ENCODE peak calls at places on chromosome 2, in six cellular contexts. J, S, K, N, Q and Y are unnamed samples.

GRCh38 chr2:204021290-204022081 is 84.9 kb downstream of the ICOS start:
- DNase-seq in J (no peak), S (no peak), K (peak; percentile 30), N (no peak), Q (no peak), Y (no peak)

GRCh38 chr2:77101796-77102452 is 420.3 kb downstream of the LRRTM4 start:
- DNase-seq in J (peak; percentile 51), S (no peak), K (no peak), N (no peak), Q (no peak), Y (no peak)

GRCh38 chr2:148970393-148970792 is 68.1 kb upstream of the LYPD6B start:
- DNase-seq in J (no peak), S (no peak), K (no peak), N (no peak), Q (no peak), Y (no peak)

GRCh38 chr2:118003396-118003824 is 10.5 kb downstream of the CCDC93 start:
- DNase-seq in J (peak; percentile 87), S (peak; percentile 16), K (peak; percentile 72), N (peak; percentile 46), Q (peak; percentile 82), Y (no peak)

GRCh38 chr2:72959995-72960981 is 43.0 kb downstream of the EMX1 start:
- DNase-seq in J (no peak), S (no peak), K (no peak), N (no peak), Q (no peak), Y (no peak)

GRCh38 chr2:112686348-112687217 is 34.2 kb upstream of the NT5DC4 start:
- DNase-seq in J (no peak), S (no peak), K (no peak), N (no peak), Q (peak; percentile 73), Y (no peak)

GRCh38 chr2:133780099-133780996 is 212.1 kb upstream of the NCKAP5 start:
- DNase-seq in J (peak; percentile 85), S (no peak), K (peak; percentile 71), N (peak; percentile 53), Q (peak; percentile 56), Y (peak; percentile 42)

GRCh38 chr2:38505779-38506178 is 96.9 kb downstream of the HNRNPLL start:
- DNase-seq in J (peak; percentile 67), S (peak; percentile 94), K (no peak), N (no peak), Q (no peak), Y (peak; percentile 72)

GRCh38 chr2:19073522-19073921 is 284.9 kb downstream of the OSR1 start:
- DNase-seq in J (peak; percentile 63), S (peak; percentile 92), K (peak; percentile 80), N (no peak), Q (no peak), Y (no peak)

GRCh38 chr2:9573840-9574239 is 18.2 kb upstream of the ADAM17 start:
- DNase-seq in J (no peak), S (no peak), K (no peak), N (no peak), Q (no peak), Y (no peak)

GRCh38 chr2:9574314-9574713 is 18.7 kb upstream of the ADAM17 start:
- DNase-seq in J (peak; percentile 88), S (no peak), K (peak; percentile 38), N (no peak), Q (no peak), Y (no peak)

GRCh38 chr2:9578475-9579235 is 23.0 kb upstream of the ADAM17 start:
- DNase-seq in J (no peak), S (no peak), K (no peak), N (no peak), Q (no peak), Y (peak; percentile 30)

GRCh38 chr2:9570182-9571060 is 14.8 kb upstream of the ADAM17 start:
- DNase-seq in J (no peak), S (no peak), K (peak; percentile 44), N (no peak), Q (no peak), Y (no peak)

GRCh38 chr2:9573013-9573708 is 17.5 kb upstream of the ADAM17 start:
- DNase-seq in J (peak; percentile 43), S (no peak), K (peak; percentile 39), N (no peak), Q (no peak), Y (no peak)
- H3K36me3 ChIP-seq in J (no peaks in the 10 kb centered on the region), S (no peaks in the 10 kb centered on the region), K (no peaks in the 10 kb centered on the region), N (peaks cover 2% of the 10 kb centered on the region), Q (no peaks in the 10 kb centered on the region), Y (no peaks in the 10 kb centered on the region)

GRCh38 chr2:217955881-217956493 is 46.8 kb downstream of the TNS1 start:
- DNase-seq in J (no peak), S (no peak), K (no peak), N (no peak), Q (no peak), Y (no peak)
- H3K4me3 ChIP-seq in J (no peak overlapping the region), S (no peak overlapping the region), K (no peak overlapping the region), N (no peak overlapping the region), Q (no peak overlapping the region), Y (no peak overlapping the region)

DNA sequence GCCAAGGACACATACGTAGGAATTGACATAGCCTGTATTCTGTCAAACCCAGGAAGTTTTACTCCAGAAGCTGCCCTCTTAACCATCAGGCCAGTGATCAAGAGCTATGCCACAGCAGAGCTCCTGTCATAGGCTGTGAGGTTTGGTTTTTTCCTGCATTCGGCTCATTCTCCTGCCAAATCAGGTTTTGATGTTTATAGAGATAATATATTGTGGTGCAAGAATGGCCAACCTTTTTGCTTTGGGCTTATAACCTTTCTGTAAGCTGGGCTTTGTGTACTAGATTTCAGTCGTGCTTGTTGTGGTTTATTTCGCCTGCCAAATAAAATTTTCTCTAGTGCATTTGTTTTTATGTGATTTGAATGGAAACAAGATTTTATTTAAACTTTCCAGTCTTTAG is 2.4 kb downstream of the KDM3A start:
- DNase-seq in J (no peak), S (no peak), K (no peak), N (no peak), Q (no peak), Y (no peak)
- H3K36me3 ChIP-seq in J (no peaks in the 10 kb centered on the region), S (peaks cover 10% of the 10 kb centered on the region), K (no peaks in the 10 kb centered on the region), N (no peaks in the 10 kb centered on the region), Q (peaks cover 62% of the 10 kb centered on the region), Y (no peaks in the 10 kb centered on the region)

GRCh38 chr2:45052388-45052928 is 43.2 kb upstream of the SIX2 start:
- DNase-seq in J (no peak), S (no peak), K (no peak), N (no peak), Q (no peak), Y (no peak)
- H3K4me3 ChIP-seq in J (no peak overlapping the region), S (no peak overlapping the region), K (no peak overlapping the region), N (no peak overlapping the region), Q (no peak overlapping the region), Y (no peak overlapping the region)

GRCh38 chr2:240760121-240760520 is 59.9 kb downstream of the KIF1A start:
- DNase-seq in J (no peak), S (no peak), K (no peak), N (no peak), Q (no peak), Y (no peak)
- H3K36me3 ChIP-seq in J (peaks cover 6% of the 10 kb centered on the region), S (no peaks in the 10 kb centered on the region), K (no peaks in the 10 kb centered on the region), N (peaks cover 4% of the 10 kb centered on the region), Q (no peaks in the 10 kb centered on the region), Y (no peaks in the 10 kb centered on the region)

DNA sequence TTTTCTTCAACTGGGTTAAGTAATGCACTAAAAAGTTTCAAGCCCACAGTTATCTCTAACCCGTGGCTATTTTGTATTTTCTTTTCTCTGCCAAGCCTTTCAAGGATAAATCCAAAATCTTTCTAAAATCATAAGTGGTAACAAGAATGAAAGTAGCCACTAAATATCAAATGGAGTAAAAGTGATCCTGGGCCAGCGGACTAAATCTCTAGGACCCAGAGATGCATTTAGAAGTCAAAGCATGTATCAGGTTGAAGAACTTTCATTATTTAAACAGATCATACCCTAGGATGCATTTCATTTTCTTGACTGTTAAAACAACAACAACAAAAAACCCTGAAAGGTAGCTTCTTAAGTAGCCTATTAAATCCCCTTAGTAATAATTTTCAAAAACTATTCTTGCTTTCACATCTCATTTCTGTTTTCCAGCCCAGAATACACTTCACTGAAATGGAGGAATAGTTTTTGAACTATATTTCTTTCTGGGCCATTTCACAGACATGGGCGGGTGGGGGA is 4.8 kb upstream of the POU3F3 start:
- DNase-seq in J (no peak), S (no peak), K (peak; percentile 24), N (no peak), Q (no peak), Y (no peak)
- H3K4me3 ChIP-seq in J (no peak overlapping the region), S (no peak overlapping the region), K (no peak overlapping the region), N (no peak overlapping the region), Q (no peak overlapping the region), Y (no peak overlapping the region)